ENCODE peak calls at places on chromosomes 5 and 9, in ten cellular contexts. S is activated naive CD8-positive, alpha-beta T cell treated with anti-CD3 and anti-CD28 coated beads, Interleukin-2, amount 10 ng/mL, durations not matched to agents 7 days and 5 days; B is T-helper 17 cell; E is HCT116; I is stimulated activated naive CD8-positive, alpha-beta T cell treated with anti-CD3 and anti-CD28 coated beads, Interleukin-15, Interleukin-2, amounts not matched to agents 100 U/mL and 50 U/mL, for 24 hours; P is upper lobe of right lung; A is Right ventricle myocardium superior; Z is right cardiac atrium; F is lower lobe of right lung; N is memory B cell. U is an unnamed sample.
A peak's percentile ranks its signal among the peaks of the same experiment; 100 is the strongest.

GRCh38 chr5:173839117-173839713 is 48.9 kb upstream of the CPEB4 start:
- ATAC-seq in S (no peak), B (no peak), E (no peak), I (no peak), P (no peak), A (peak; percentile 62), Z (peak; percentile 24), F (no peak), N (no peak), U (no peak)

GRCh38 chr5:59276886-59277514 is 616.5 kb downstream of the PDE4D start:
- ATAC-seq in S (no peak), B (no peak), E (no peak), I (no peak), P (peak; percentile 61), A (peak; percentile 52), Z (peak; percentile 75), F (peak; percentile 68), N (no peak), U (no peak)

GRCh38 chr9:77166193-77166592 is 11.1 kb upstream of the VPS13A start:
- ATAC-seq in S (no peak), B (no peak), E (no peak), I (no peak), P (no peak), A (peak; percentile 16), Z (no peak), F (no peak), N (no peak), U (no peak)

GRCh38 chr5:157273131-157273556 is 7.2 kb downstream of the CYFIP2 start:
- ATAC-seq in S (peak; percentile 25), B (no peak), E (no peak), I (peak; percentile 47), P (peak; percentile 74), A (no peak), Z (no peak), F (peak; percentile 64), N (no peak), U (peak; percentile 55)

GRCh38 chr9:35079041-35079425 is 709 bp downstream of the FANCG start:
- ATAC-seq in S (no peak), B (no peak), E (no peak), I (no peak), P (no peak), A (no peak), Z (no peak), F (no peak), N (no peak), U (no peak)

GRCh38 chr5:98911221-98912040 is 17.4 kb downstream of the CHD1 start:
- ATAC-seq in S (no peak), B (no peak), E (no peak), I (peak; percentile 59), P (peak; percentile 21), A (peak; percentile 36), Z (peak; percentile 36), F (no peak), N (peak; percentile 48), U (no peak)

GRCh38 chr5:130893003-130893402 is 272.1 kb downstream of the HINT1 start:
- ATAC-seq in S (no peak), B (no peak), E (no peak), I (no peak), P (no peak), A (no peak), Z (no peak), F (no peak), N (no peak), U (no peak)

GRCh38 chr5:83048277-83048676 is 28.9 kb downstream of the TMEM167A start:
- ATAC-seq in S (no peak), B (no peak), E (no peak), I (no peak), P (no peak), A (no peak), Z (peak; percentile 38), F (no peak), N (no peak), U (no peak)

GRCh38 chr9:91207481-91207888 is 154.2 kb downstream of the AUH start:
- ATAC-seq in S (peak; percentile 27), B (peak; percentile 6), E (peak; percentile 44), I (peak; percentile 65), P (peak; percentile 67), A (peak; percentile 32), Z (peak; percentile 57), F (peak; percentile 64), N (peak; percentile 2), U (peak; percentile 55)

GRCh38 chr5:36939969-36940858 is 63.6 kb downstream of the NIPBL start:
- ATAC-seq in S (no peak), B (no peak), E (no peak), I (no peak), P (peak; percentile 80), A (no peak), Z (no peak), F (peak; percentile 58), N (no peak), U (no peak)

GRCh38 chr9:113581865-113582697 is 118.6 kb downstream of the RGS3 start:
- ATAC-seq in S (peak; percentile 84), B (peak; percentile 76), E (no peak), I (peak; percentile 77), P (peak; percentile 76), A (peak; percentile 73), Z (peak; percentile 65), F (peak; percentile 84), N (peak; percentile 83), U (peak; percentile 50)

GRCh38 chr9:130871395-130872057 is 25.1 kb downstream of the QRFP start:
- ATAC-seq in S (no peak), B (no peak), E (no peak), I (no peak), P (no peak), A (peak; percentile 4), Z (no peak), F (no peak), N (no peak), U (no peak)

GRCh38 chr5:141182248-141182647 is at the start of gene PCDHB16:
- ATAC-seq in S (no peak), B (no peak), E (no peak), I (no peak), P (peak; percentile 44), A (peak; percentile 63), Z (no peak), F (no peak), N (no peak), U (no peak)

GRCh38 chr9:87682085-87682484 is 43.8 kb upstream of the CTSL start:
- ATAC-seq in S (no peak), B (no peak), E (no peak), I (no peak), P (no peak), A (no peak), Z (no peak), F (no peak), N (no peak), U (no peak)

GRCh38 chr5:138949988-138950387 is 74.9 kb upstream of the LRRTM2 start:
- ATAC-seq in S (no peak), B (no peak), E (no peak), I (no peak), P (no peak), A (no peak), Z (no peak), F (no peak), N (no peak), U (no peak)

GRCh38 chr9:116157436-116158138 is 4.0 kb downstream of the PAPPA start:
- ATAC-seq in S (no peak), B (no peak), E (no peak), I (no peak), P (no peak), A (no peak), Z (peak; percentile 8), F (no peak), N (no peak), U (peak; percentile 35)

GRCh38 chr9:131117111-131117761 is 8.2 kb upstream of the NUP214 start:
- ATAC-seq in S (no peak), B (no peak), E (no peak), I (no peak), P (peak; percentile 40), A (peak; percentile 34), Z (peak; percentile 73), F (peak; percentile 30), N (no peak), U (peak; percentile 7)

GRCh38 chr9:133043449-133044035 is 12.7 kb downstream of the GTF3C5 start:
- ATAC-seq in S (no peak), B (no peak), E (no peak), I (no peak), P (no peak), A (no peak), Z (no peak), F (no peak), N (no peak), U (no peak)

GRCh38 chr5:31382051-31382878 is 149.6 kb downstream of the DROSHA start:
- ATAC-seq in S (no peak), B (no peak), E (no peak), I (no peak), P (no peak), A (no peak), Z (no peak), F (no peak), N (no peak), U (no peak)

GRCh38 chr9:37953775-37954437 is 50.0 kb upstream of the SLC25A51 start:
- ATAC-seq in S (no peak), B (no peak), E (peak; percentile 73), I (peak; percentile 85), P (no peak), A (no peak), Z (peak; percentile 6), F (peak; percentile 13), N (peak; percentile 24), U (peak; percentile 86)

GRCh38 chr9:120531683-120532300 is 48.2 kb downstream of the CDK5RAP2 start:
- ATAC-seq in S (peak; percentile 54), B (no peak), E (peak; percentile 76), I (no peak), P (peak; percentile 89), A (peak; percentile 78), Z (no peak), F (peak; percentile 85), N (no peak), U (peak; percentile 68)

GRCh38 chr9:83267741-83268140 is 204.8 kb upstream of the RASEF start:
- ATAC-seq in S (no peak), B (no peak), E (no peak), I (no peak), P (no peak), A (no peak), Z (no peak), F (no peak), N (no peak), U (no peak)

GRCh38 chr5:169384661-169385060 is 83.7 kb upstream of the SLIT3 start:
- ATAC-seq in S (no peak), B (no peak), E (no peak), I (no peak), P (no peak), A (no peak), Z (no peak), F (no peak), N (no peak), U (no peak)

GRCh38 chr9:7879551-7880245 is 80.1 kb upstream of the DMAC1 start:
- ATAC-seq in S (peak; percentile 90), B (peak; percentile 51), E (no peak), I (peak; percentile 91), P (no peak), A (no peak), Z (no peak), F (no peak), N (no peak), U (no peak)

GRCh38 chr5:137672001-137672400 is 63.9 kb downstream of the KLHL3 start:
- ATAC-seq in S (no peak), B (no peak), E (no peak), I (no peak), P (peak; percentile 22), A (peak; percentile 38), Z (no peak), F (no peak), N (no peak), U (no peak)

GRCh38 chr9:72459308-72459707 is 62.1 kb upstream of the TMC1 start:
- ATAC-seq in S (no peak), B (no peak), E (no peak), I (no peak), P (no peak), A (no peak), Z (no peak), F (no peak), N (no peak), U (no peak)

GRCh38 chr5:81606150-81606549 is 144.7 kb downstream of the SSBP2 start:
- ATAC-seq in S (no peak), B (no peak), E (no peak), I (peak; percentile 46), P (no peak), A (no peak), Z (no peak), F (no peak), N (no peak), U (no peak)

GRCh38 chr9:17589771-17590170 is 10.9 kb downstream of the SH3GL2 start:
- ATAC-seq in S (no peak), B (no peak), E (no peak), I (no peak), P (no peak), A (peak; percentile 46), Z (no peak), F (no peak), N (no peak), U (no peak)

U was measured in esophagus mucosa.